ENCODE peak calls at places on chromosomes 6 and 20, in six cellular contexts. U, P, R, T, G and Q are unnamed samples.

GRCh38 chr6:112501705-112502104 is 154.6 kb downstream of the RFPL4B start:
- DNase-seq in U (no peak), P (no peak), R (no peak), T (no peak), G (no peak), Q (no peak)

GRCh38 chr6:13012271-13012670 is 295.7 kb downstream of the PHACTR1 start:
- DNase-seq in U (no peak), P (no peak), R (no peak), T (no peak), G (no peak), Q (no peak)

GRCh38 chr6:157304840-157305675 is 18.3 kb downstream of the TMEM242 start:
- DNase-seq in U (no peak), P (no peak), R (no peak), T (no peak), G (no peak), Q (no peak)

GRCh38 chr6:118660218-118660569 is 8.8 kb upstream of the CEP85L start:
- DNase-seq in U (peak; percentile 68), P (no peak), R (peak; percentile 27), T (no peak), G (no peak), Q (no peak)

GRCh38 chr20:19783966-19784401 is 25.9 kb downstream of the RIN2 start:
- DNase-seq in U (no peak), P (no peak), R (no peak), T (peak; percentile 16), G (no peak), Q (no peak)

GRCh38 chr6:11354019-11354418 is 121.6 kb upstream of the NEDD9 start:
- DNase-seq in U (peak; percentile 74), P (no peak), R (peak; percentile 59), T (no peak), G (peak; percentile 27), Q (no peak)

GRCh38 chr6:35601331-35602132 is 87.2 kb downstream of the FKBP5 start:
- DNase-seq in U (peak; percentile 31), P (no peak), R (no peak), T (peak; percentile 91), G (no peak), Q (no peak)

GRCh38 chr6:85344996-85345395 is 104.9 kb upstream of the NT5E start:
- DNase-seq in U (no peak), P (no peak), R (no peak), T (no peak), G (no peak), Q (no peak)

GRCh38 chr6:34986845-34987246 is 97.8 kb downstream of the ANKS1A start:
- DNase-seq in U (peak; percentile 57), P (peak; percentile 12), R (peak; percentile 4), T (peak; percentile 65), G (peak; percentile 69), Q (peak; percentile 68)

GRCh38 chr6:134821914-134822862 is 127.7 kb downstream of the ALDH8A1 start:
- DNase-seq in U (no peak), P (no peak), R (no peak), T (no peak), G (no peak), Q (no peak)